ENCODE peak calls at places on chromosome 16, in six cellular contexts. One of them, this sample, is unnamed.

GRCh38 chr16:15963307-15963910 is 14.0 kb downstream of the ABCC1 start:
- DNase-seq in fibroblast of mammary gland: no peak
- DNase-seq in B cell: no peak
- DNase-seq in choroid plexus epithelial cell: no peak
- DNase-seq in cardiac fibroblast: no peak
- DNase-seq in A549: no peak
- DNase-seq in this sample: no peak

GRCh38 chr16:272633-273546 is 2.9 kb downstream of the RGS11 start:
- DNase-seq in choroid plexus epithelial cell: no peak
- DNase-seq in fibroblast of mammary gland: no peak
- DNase-seq in cardiac fibroblast: no peak
- DNase-seq in A549: no peak
- DNase-seq in B cell: no peak
- DNase-seq in this sample: no peak

GRCh38 chr16:5060073-5060641 is 5.6 kb downstream of the C16orf89 start:
- DNase-seq in A549: no peak
- DNase-seq in choroid plexus epithelial cell: no peak
- DNase-seq in fibroblast of mammary gland: no peak
- DNase-seq in B cell: no peak
- DNase-seq in cardiac fibroblast: no peak
- DNase-seq in this sample: no peak

GRCh38 chr16:2186064-2186463 is 10.3 kb downstream of the CASKIN1 start:
- DNase-seq in fibroblast of mammary gland: no peak
- DNase-seq in A549: no peak
- DNase-seq in B cell: no peak
- DNase-seq in cardiac fibroblast: no peak
- DNase-seq in choroid plexus epithelial cell: no peak
- DNase-seq in this sample: no peak

GRCh38 chr16:3670711-3671110 is 16.2 kb downstream of the DNASE1 start:
- DNase-seq in choroid plexus epithelial cell: no peak
- DNase-seq in cardiac fibroblast: no peak
- DNase-seq in B cell: no peak
- DNase-seq in A549: no peak
- DNase-seq in fibroblast of mammary gland: no peak
- DNase-seq in this sample: no peak

GRCh38 chr16:88282221-88283041 is 100.3 kb upstream of the ZNF469 start:
- DNase-seq in cardiac fibroblast: peak; percentile 37
- DNase-seq in A549: peak; percentile 22
- DNase-seq in B cell: no peak
- DNase-seq in choroid plexus epithelial cell: peak; percentile 41
- DNase-seq in fibroblast of mammary gland: peak; percentile 37
- DNase-seq in this sample: no peak

GRCh38 chr16:11499295-11500089 is 87.2 kb downstream of the LITAF start:
- DNase-seq in B cell: no peak
- DNase-seq in fibroblast of mammary gland: no peak
- DNase-seq in choroid plexus epithelial cell: no peak
- DNase-seq in A549: peak; percentile 75
- DNase-seq in cardiac fibroblast: no peak
- DNase-seq in this sample: no peak

GRCh38 chr16:62965831-62966230 is 929.6 kb upstream of the CDH8 start:
- DNase-seq in cardiac fibroblast: no peak
- DNase-seq in A549: no peak
- DNase-seq in B cell: no peak
- DNase-seq in choroid plexus epithelial cell: no peak
- DNase-seq in fibroblast of mammary gland: no peak
- DNase-seq in this sample: no peak

GRCh38 chr16:56348168-56349085 is 76.9 kb downstream of the AMFR start:
- DNase-seq in fibroblast of mammary gland: no peak
- DNase-seq in A549: no peak
- DNase-seq in B cell: no peak
- DNase-seq in cardiac fibroblast: no peak
- DNase-seq in choroid plexus epithelial cell: no peak
- DNase-seq in this sample: no peak

GRCh38 chr16:56609463-56609921 is 1.1 kb downstream of the MT2A start:
- DNase-seq in B cell: peak; percentile 87
- DNase-seq in cardiac fibroblast: peak; percentile 89
- DNase-seq in choroid plexus epithelial cell: peak; percentile 94
- DNase-seq in fibroblast of mammary gland: peak; percentile 92
- DNase-seq in A549: peak; percentile 53
- DNase-seq in this sample: peak; percentile 73

GRCh38 chr16:54846761-54847160 is 83.9 kb upstream of the IRX5 start:
- DNase-seq in choroid plexus epithelial cell: peak; percentile 4
- DNase-seq in B cell: no peak
- DNase-seq in fibroblast of mammary gland: no peak
- DNase-seq in cardiac fibroblast: no peak
- DNase-seq in A549: peak; percentile 8
- DNase-seq in this sample: no peak

GRCh38 chr16:66924527-66925321 is 611 bp downstream of the RRAD start:
- DNase-seq in A549: no peak
- DNase-seq in cardiac fibroblast: no peak
- DNase-seq in B cell: peak; percentile 63
- DNase-seq in fibroblast of mammary gland: no peak
- DNase-seq in choroid plexus epithelial cell: no peak
- DNase-seq in this sample: peak; percentile 41

GRCh38 chr16:31880322-31880979 is 6.8 kb downstream of the ZNF267 start:
- DNase-seq in cardiac fibroblast: peak; percentile 77
- DNase-seq in A549: no peak
- DNase-seq in B cell: no peak
- DNase-seq in fibroblast of mammary gland: peak; percentile 80
- DNase-seq in choroid plexus epithelial cell: peak; percentile 89
- DNase-seq in this sample: no peak

GRCh38 chr16:14628806-14629611 is 1.1 kb downstream of the PARN start:
- DNase-seq in cardiac fibroblast: peak; percentile 8
- DNase-seq in A549: no peak
- DNase-seq in fibroblast of mammary gland: no peak
- DNase-seq in choroid plexus epithelial cell: peak; percentile 17
- DNase-seq in B cell: peak; percentile 21
- DNase-seq in this sample: no peak

GRCh38 chr16:56780646-56781045 is 50.7 kb downstream of the NUP93 start:
- DNase-seq in fibroblast of mammary gland: no peak
- DNase-seq in B cell: no peak
- DNase-seq in cardiac fibroblast: no peak
- DNase-seq in A549: no peak
- DNase-seq in choroid plexus epithelial cell: peak; percentile 49
- DNase-seq in this sample: no peak

GRCh38 chr16:9913604-9914330 is 268.5 kb downstream of the GRIN2A start:
- DNase-seq in fibroblast of mammary gland: no peak
- DNase-seq in A549: no peak
- DNase-seq in B cell: no peak
- DNase-seq in choroid plexus epithelial cell: no peak
- DNase-seq in cardiac fibroblast: no peak
- DNase-seq in this sample: no peak

GRCh38 chr16:88582912-88583575 is 12.8 kb downstream of the ZC3H18 start:
- DNase-seq in B cell: no peak
- DNase-seq in A549: no peak
- DNase-seq in choroid plexus epithelial cell: no peak
- DNase-seq in fibroblast of mammary gland: no peak
- DNase-seq in cardiac fibroblast: no peak
- DNase-seq in this sample: no peak